ENCODE peak calls at places on chromosomes 12 and 14, in seven cellular contexts. A, E, O, T, L, V and N are unnamed samples.

GRCh38 chr12:92654929-92655328 is 47.9 kb upstream of the PLEKHG7 start:
- DNase-seq in A (no peak), E (no peak), O (no peak), T (peak), L (no peak), V (peak), N (no peak)

GRCh38 chr14:30822080-30822571 is 52.2 kb upstream of the COCH start:
- DNase-seq in A (no peak), E (no peak), O (no peak), T (no peak), L (no peak), V (no peak), N (no peak)

GRCh38 chr14:22433059-22433458 is 156.0 kb downstream of the DAD1 start:
- DNase-seq in A (no peak), E (no peak), O (no peak), T (no peak), L (no peak), V (no peak), N (no peak)

GRCh38 chr12:130161261-130162231 is 718 bp upstream of the FZD10 start:
- DNase-seq in A (no peak), E (no peak), O (no peak), T (no peak), L (no peak), V (no peak), N (no peak)

GRCh38 chr12:8648598-8649205 is 13.9 kb downstream of the MFAP5 start:
- DNase-seq in A (peak), E (no peak), O (no peak), T (no peak), L (no peak), V (no peak), N (no peak)

GRCh38 chr12:117671734-117672133 is 297.1 kb downstream of the KSR2 start:
- DNase-seq in A (no peak), E (peak), O (peak), T (no peak), L (no peak), V (no peak), N (no peak)

GRCh38 chr14:99077844-99078236 is 194.2 kb downstream of the BCL11B start:
- DNase-seq in A (no peak), E (no peak), O (no peak), T (no peak), L (no peak), V (no peak), N (no peak)

GRCh38 chr14:66038214-66038977 is 447.8 kb upstream of the CCDC196 start:
- DNase-seq in A (no peak), E (no peak), O (no peak), T (peak), L (no peak), V (peak), N (peak)

GRCh38 chr12:111150894-111151293 is 218.0 kb downstream of the PHETA1 start:
- DNase-seq in A (no peak), E (no peak), O (no peak), T (no peak), L (no peak), V (no peak), N (no peak)

GRCh38 chr14:76810953-76811400 is 1.7 kb downstream of the ANGEL1 start:
- DNase-seq in A (peak), E (peak), O (peak), T (peak), L (no peak), V (peak), N (no peak)

GRCh38 chr14:65304963-65305362 is 107.6 kb upstream of the FUT8 start:
- DNase-seq in A (no peak), E (no peak), O (no peak), T (no peak), L (no peak), V (no peak), N (no peak)

GRCh38 chr12:126347421-126347820 is 1282.2 kb downstream of the AACS start:
- DNase-seq in A (no peak), E (no peak), O (no peak), T (no peak), L (no peak), V (peak), N (no peak)

GRCh38 chr14:26738571-26738970 is 140.7 kb upstream of the NOVA1 start:
- DNase-seq in A (no peak), E (no peak), O (no peak), T (no peak), L (no peak), V (peak), N (no peak)

GRCh38 chr14:100262545-100262944 is 23.6 kb downstream of the YY1 start:
- DNase-seq in A (no peak), E (no peak), O (no peak), T (no peak), L (no peak), V (no peak), N (no peak)

GRCh38 chr12:3604750-3605638 is 114.0 kb downstream of the PRMT8 start:
- DNase-seq in A (no peak), E (peak), O (no peak), T (peak), L (no peak), V (peak), N (peak)

GRCh38 chr12:130339946-130340345 is 2.3 kb downstream of the PIWIL1 start:
- DNase-seq in A (no peak), E (no peak), O (no peak), T (no peak), L (no peak), V (no peak), N (no peak)

GRCh38 chr12:3132636-3133409 is 55.6 kb downstream of the TSPAN9 start:
- DNase-seq in A (no peak), E (no peak), O (peak), T (peak), L (no peak), V (peak), N (no peak)

GRCh38 chr14:83164016-83164415 is 1630.4 kb upstream of the SEL1L start:
- DNase-seq in A (no peak), E (no peak), O (peak), T (peak), L (no peak), V (peak), N (peak)

GRCh38 chr12:123798518-123798917 is 36.4 kb downstream of the DNAH10 start:
- DNase-seq in A (no peak), E (no peak), O (no peak), T (no peak), L (no peak), V (no peak), N (no peak)

GRCh38 chr14:68784995-68785816 is 7.7 kb downstream of the ZFP36L1 start:
- DNase-seq in A (no peak), E (no peak), O (peak), T (peak), L (no peak), V (peak), N (peak)

GRCh38 chr12:88472248-88472647 is 108.0 kb downstream of the KITLG start:
- DNase-seq in A (no peak), E (no peak), O (no peak), T (peak), L (no peak), V (peak), N (no peak)

GRCh38 chr12:94271351-94271750 is 123.0 kb downstream of the PLXNC1 start:
- DNase-seq in A (no peak), E (no peak), O (no peak), T (no peak), L (no peak), V (no peak), N (no peak)

GRCh38 chr14:32252030-32252670 is 49.1 kb upstream of the RNU6-8 start:
- DNase-seq in A (peak), E (peak), O (peak), T (peak), L (peak), V (peak), N (peak)

GRCh38 chr12:46461459-46461858 is 88.9 kb upstream of the SLC38A2 start:
- DNase-seq in A (no peak), E (no peak), O (no peak), T (no peak), L (no peak), V (no peak), N (no peak)

GRCh38 chr12:122837306-122838265 is 2.3 kb downstream of the HIP1R start:
- DNase-seq in A (no peak), E (no peak), O (no peak), T (no peak), L (no peak), V (no peak), N (no peak)

GRCh38 chr14:92579244-92579643 is 65.7 kb downstream of the RIN3 start:
- DNase-seq in A (no peak), E (no peak), O (peak), T (peak), L (no peak), V (no peak), N (no peak)

GRCh38 chr14:100271247-100271939 is 32.4 kb downstream of the YY1 start:
- DNase-seq in A (peak), E (no peak), O (no peak), T (no peak), L (no peak), V (peak), N (no peak)

GRCh38 chr12:113040722-113041168 is 15.8 kb upstream of the DTX1 start:
- DNase-seq in A (no peak), E (no peak), O (peak), T (peak), L (no peak), V (peak), N (peak)

GRCh38 chr12:106415134-106415533 is 57.6 kb downstream of the POLR3B start:
- DNase-seq in A (no peak), E (no peak), O (peak), T (peak), L (no peak), V (peak), N (peak)

GRCh38 chr12:30925607-30926242 is 823 bp upstream of the TSPAN11 start:
- DNase-seq in A (no peak), E (no peak), O (no peak), T (no peak), L (no peak), V (no peak), N (no peak)

GRCh38 chr12:86081798-86082197 is 174.4 kb downstream of the MGAT4C start:
- DNase-seq in A (no peak), E (no peak), O (no peak), T (no peak), L (no peak), V (no peak), N (no peak)

GRCh38 chr14:102544034-102544744 is 34.6 kb upstream of the ANKRD9 start:
- DNase-seq in A (no peak), E (no peak), O (no peak), T (no peak), L (no peak), V (no peak), N (no peak)

GRCh38 chr14:54556535-54556934 is 10.4 kb upstream of the SAMD4A start:
- DNase-seq in A (no peak), E (no peak), O (no peak), T (no peak), L (no peak), V (no peak), N (no peak)

GRCh38 chr12:119988440-119988787 is 622 bp upstream of the BICDL1 start:
- DNase-seq in A (no peak), E (no peak), O (peak), T (peak), L (no peak), V (peak), N (no peak)
- TF ChIP-seq CTCF in A (no peak), E (no peak), O (peak), T (peak), L (peak), V (peak), N (peak)

GRCh38 chr14:37114559-37114958 is 57.8 kb downstream of the SLC25A21 start:
- DNase-seq in A (no peak), E (no peak), O (no peak), T (no peak), L (no peak), V (no peak), N (no peak)

GRCh38 chr14:37114039-37114438 is 58.4 kb downstream of the SLC25A21 start:
- DNase-seq in A (no peak), E (no peak), O (no peak), T (peak), L (no peak), V (no peak), N (no peak)

GRCh38 chr14:37118673-37119366 is 53.6 kb downstream of the SLC25A21 start:
- DNase-seq in A (no peak), E (no peak), O (no peak), T (no peak), L (no peak), V (no peak), N (no peak)

GRCh38 chr14:37122288-37122687 is 50.1 kb downstream of the SLC25A21 start:
- DNase-seq in A (no peak), E (no peak), O (peak), T (peak), L (peak), V (peak), N (peak)

DNA sequence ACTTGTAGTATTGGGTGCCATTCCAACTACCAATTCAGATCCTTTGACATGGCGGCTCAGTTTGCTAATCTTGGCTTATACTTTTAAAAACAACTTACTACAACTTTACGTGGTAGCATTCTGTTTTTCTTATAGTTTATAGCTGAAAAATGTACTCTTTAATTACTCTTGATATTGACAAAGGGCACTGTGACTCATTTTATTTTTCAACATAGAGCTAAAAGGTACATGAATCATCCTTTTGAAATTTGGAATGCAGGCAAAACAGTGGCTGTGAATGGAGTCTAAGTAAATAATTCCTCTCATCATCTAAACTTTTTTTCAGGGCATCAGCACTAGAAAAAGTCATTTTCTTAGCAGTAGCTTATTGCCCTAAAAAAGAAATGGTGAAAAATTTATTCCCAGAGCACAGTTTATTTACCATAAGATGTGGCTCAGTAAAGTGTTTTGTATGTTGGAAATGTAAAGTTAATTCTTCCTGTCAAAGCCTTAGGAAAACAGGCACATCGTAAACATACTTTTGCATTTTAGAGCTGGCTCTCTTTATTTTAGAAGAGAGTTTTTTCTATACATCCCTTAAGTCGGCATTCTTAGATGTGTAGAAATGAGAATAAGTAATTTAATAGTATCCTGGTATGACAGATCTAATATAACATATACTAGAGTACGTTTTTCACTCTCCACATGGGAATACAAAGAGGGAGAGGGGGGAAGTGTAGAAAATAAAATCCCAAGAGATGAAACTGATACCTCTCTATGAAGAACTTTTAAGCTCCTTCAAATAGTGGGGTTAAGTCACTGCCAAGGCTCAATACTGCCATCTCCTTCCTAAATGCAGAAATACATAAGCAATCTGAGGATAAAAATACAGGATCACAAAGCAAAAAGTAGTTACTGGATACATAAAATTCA is 55.2 kb downstream of the SLC25A21 start:
- DNase-seq in A (no peak), E (no peak), O (peak), T (peak), L (peak), V (peak), N (no peak)
- TF ChIP-seq CTCF in A (no peak), E (no peak), O (peak), T (peak), L (peak), V (peak), N (peak)

DNA sequence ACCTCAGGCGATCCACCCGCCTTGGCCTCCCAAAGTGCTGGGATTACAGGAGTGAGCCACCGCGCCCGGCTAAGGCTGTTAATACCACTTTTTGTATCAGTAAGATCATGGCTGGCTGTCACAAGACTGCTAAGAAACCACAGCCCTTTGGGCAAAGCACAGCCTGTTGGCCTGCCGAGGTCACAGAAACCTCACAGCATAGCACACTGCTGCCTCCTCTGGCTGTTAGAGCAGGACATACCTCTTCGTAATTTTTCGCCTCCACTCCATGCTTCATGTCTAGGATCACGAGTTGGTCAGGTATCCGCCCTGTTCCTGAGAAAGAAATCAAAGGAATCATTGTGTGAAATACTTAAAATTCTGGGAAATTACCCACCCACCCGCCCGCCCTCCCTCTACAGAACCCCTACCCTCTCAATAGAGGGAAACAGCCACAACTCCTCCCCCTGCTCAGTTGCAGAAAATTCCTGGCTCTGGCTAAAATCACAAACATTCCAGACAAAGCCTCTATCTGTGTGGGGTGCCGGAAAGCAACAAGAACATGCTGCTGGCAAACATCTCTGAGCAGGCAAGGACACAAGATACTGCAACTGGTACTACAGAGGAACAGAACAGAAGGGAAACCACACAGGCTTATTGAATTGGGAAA is 20.7 kb upstream of the NEK9 start:
- DNase-seq in A (no peak), E (peak), O (peak), T (peak), L (no peak), V (peak), N (no peak)
- TF ChIP-seq CTCF in A (no peak), E (no peak), O (peak), T (peak), L (no peak), V (peak), N (peak)

GRCh38 chr12:28604240-28604639 is 414.0 kb downstream of the CCDC91 start:
- DNase-seq in A (no peak), E (no peak), O (no peak), T (no peak), L (no peak), V (no peak), N (no peak)
- TF ChIP-seq CTCF in A (no peak), E (no peak), O (no peak), T (no peak), L (no peak), V (no peak), N (no peak)

DNA sequence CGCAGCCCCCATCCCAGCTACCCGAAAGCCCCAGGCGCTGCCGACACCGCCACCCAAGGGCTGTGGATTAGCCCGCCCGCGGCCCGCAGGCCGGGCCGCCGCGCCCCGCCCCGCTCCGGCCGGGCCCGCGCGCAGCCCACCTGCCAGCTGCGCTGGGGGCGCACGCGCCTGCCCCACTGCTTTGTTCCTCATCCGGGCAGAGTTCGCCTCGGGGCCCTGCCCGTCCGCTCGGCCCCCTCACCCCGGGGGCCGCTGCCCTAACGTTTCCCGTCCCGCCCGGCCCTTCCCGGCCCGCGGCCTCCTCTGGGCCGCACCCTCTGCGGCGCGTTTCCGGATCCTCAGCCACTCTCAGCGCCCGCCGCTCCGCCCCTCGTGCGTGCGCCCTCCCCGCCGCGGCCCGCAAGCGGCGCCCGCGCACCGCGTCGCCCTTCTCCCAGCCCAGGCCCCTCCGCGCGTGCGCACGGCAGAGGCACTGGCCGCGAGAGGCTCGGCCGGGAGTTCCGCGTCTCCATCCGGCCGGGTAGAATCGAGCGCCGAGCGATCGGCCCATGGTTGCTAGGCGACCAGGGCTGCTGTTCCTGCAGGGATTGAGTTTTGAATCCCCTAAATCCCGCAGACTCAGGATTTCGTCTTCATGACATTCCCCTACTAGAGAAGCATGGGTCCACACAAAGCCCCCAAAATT is at the start of gene PRDM4:
- DNase-seq in A (peak), E (peak), O (peak), T (peak), L (peak), V (peak), N (peak)
- TF ChIP-seq CTCF in A (no peak), E (peak), O (peak), T (no peak), L (peak), V (no peak), N (no peak)

DNA sequence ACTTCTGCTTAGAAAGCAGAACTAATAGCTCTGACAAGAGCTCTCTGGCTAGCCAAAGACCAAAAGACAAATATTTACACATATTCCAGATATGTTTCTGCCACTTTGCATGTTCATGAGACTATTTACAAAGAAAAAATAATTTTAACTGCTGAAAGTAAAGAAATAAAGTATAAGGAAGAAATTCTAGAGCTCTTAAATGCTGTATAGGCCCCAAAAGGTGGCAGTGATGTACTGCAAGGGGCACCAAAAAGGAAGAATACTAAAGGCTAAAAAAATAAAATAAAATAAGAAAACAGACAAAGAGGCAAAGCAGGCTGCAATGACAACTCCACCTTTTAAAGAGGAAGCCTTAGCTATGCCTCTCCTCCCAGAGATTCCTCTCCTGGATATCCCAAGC is 23.0 kb downstream of the KLRK1 start:
- DNase-seq in A (no peak), E (no peak), O (peak), T (peak), L (no peak), V (peak), N (no peak)
- TF ChIP-seq CTCF in A (peak), E (no peak), O (peak), T (no peak), L (no peak), V (peak), N (no peak)